ENCODE peak calls at places on chromosomes 5 and 9, in six cellular contexts. D is iPS-NIHi11; H is Caki2; L is lower lobe of right lung; V is stimulated activated naive CD8-positive, alpha-beta T cell treated with anti-CD3 and anti-CD28 coated beads, Interleukin-15, Interleukin-2, amounts not matched to agents 100 U/mL and 50 U/mL, for 24 hours; N is mesothelial cell of epicardium. G is an unnamed sample.

GRCh38 chr9:130453487-130453886 is 8.7 kb downstream of the ASS1 start:
- DNase-seq in D (no peak), H (peak; percentile 34), L (no peak), V (no peak), N (peak; percentile 72), G (peak; percentile 86)

GRCh38 chr5:68387107-68387506 is 171.6 kb downstream of the PIK3R1 start:
- DNase-seq in D (no peak), H (no peak), L (no peak), V (no peak), N (no peak), G (no peak)

GRCh38 chr5:88729476-88730182 is 153.4 kb downstream of the MEF2C start:
- DNase-seq in D (peak; percentile 47), H (peak; percentile 66), L (no peak), V (peak; percentile 61), N (peak; percentile 66), G (no peak)

GRCh38 chr9:135958485-135958884 is 2.7 kb downstream of the UBAC1 start:
- DNase-seq in D (no peak), H (no peak), L (no peak), V (no peak), N (no peak), G (no peak)

GRCh38 chr9:126375386-126375785 is 48.8 kb downstream of the MVB12B start:
- DNase-seq in D (no peak), H (no peak), L (no peak), V (no peak), N (no peak), G (no peak)

GRCh38 chr5:143491644-143492043 is 88.2 kb upstream of the NR3C1 start:
- DNase-seq in D (no peak), H (no peak), L (no peak), V (no peak), N (no peak), G (no peak)

GRCh38 chr9:23464275-23464674 is 361.8 kb downstream of the ELAVL2 start:
- DNase-seq in D (no peak), H (no peak), L (no peak), V (no peak), N (no peak), G (no peak)

GRCh38 chr5:147216552-147217154 is 18.2 kb upstream of the STK32A start:
- DNase-seq in D (no peak), H (no peak), L (no peak), V (no peak), N (no peak), G (no peak)

GRCh38 chr5:150438873-150439546 is 10.5 kb downstream of the RPS14 start:
- DNase-seq in D (peak; percentile 76), H (no peak), L (no peak), V (no peak), N (no peak), G (no peak)

GRCh38 chr9:35448511-35448910 is 41.4 kb upstream of the RUSC2 start:
- DNase-seq in D (no peak), H (no peak), L (no peak), V (no peak), N (no peak), G (no peak)

GRCh38 chr5:92769986-92770385 is 811.0 kb downstream of the NR2F1-AS1 start:
- DNase-seq in D (no peak), H (no peak), L (no peak), V (no peak), N (no peak), G (no peak)

GRCh38 chr9:6068983-6069382 is 53.6 kb upstream of the RANBP6 start:
- DNase-seq in D (no peak), H (no peak), L (no peak), V (no peak), N (no peak), G (no peak)

GRCh38 chr5:2903451-2904395 is 152.2 kb upstream of the IRX2 start:
- DNase-seq in D (no peak), H (no peak), L (no peak), V (no peak), N (peak; percentile 26), G (peak; percentile 47)

GRCh38 chr9:135275163-135275925 is 187.9 kb downstream of the OLFM1 start:
- DNase-seq in D (no peak), H (no peak), L (peak; percentile 68), V (no peak), N (no peak), G (no peak)

GRCh38 chr5:59380350-59380951 is 513.1 kb downstream of the PDE4D start:
- DNase-seq in D (peak; percentile 30), H (peak; percentile 75), L (no peak), V (peak; percentile 20), N (no peak), G (no peak)